ENCODE peak calls at places on chromosomes 13 and 19, in five cellular contexts. N is HTR-8/SVneo, S is fibroblast of lung, F is DND-41, A is NCI-H187. T is an unnamed sample.

GRCh38 chr13:30736921-30737320 is 1.6 kb downstream of the ALOX5AP start:
- DNase-seq in N (no peak), F (peak; percentile 20), S (no peak), A (no peak), T (no peak)

GRCh38 chr19:55336101-55336500 is 3.6 kb upstream of the KMT5C start:
- DNase-seq in S (peak; percentile 23), F (no peak), A (no peak), N (no peak), T (no peak)

GRCh38 chr19:11767633-11768133 is 883 bp downstream of the ZNF441 start:
- DNase-seq in N (peak; percentile 32), F (peak; percentile 34), S (peak; percentile 32), A (no peak), T (no peak)

GRCh38 chr19:35153701-35154534 is 617 bp upstream of the FXYD5 start:
- DNase-seq in A (no peak), F (peak; percentile 78), S (peak; percentile 33), N (no peak), T (no peak)

GRCh38 chr13:113783966-113784644 is 25.1 kb downstream of the TMEM255B start:
- DNase-seq in N (no peak), S (no peak), A (no peak), F (no peak), T (no peak)

GRCh38 chr13:111239754-111240670 is 80.4 kb upstream of the TEX29 start:
- DNase-seq in S (no peak), A (no peak), F (no peak), N (no peak), T (no peak)

GRCh38 chr13:113208424-113209335 is at the start of gene PCID2:
- DNase-seq in N (peak; percentile 65), A (peak; percentile 88), S (peak; percentile 88), F (peak; percentile 90), T (peak; percentile 59)

GRCh38 chr19:30662211-30662861 is 290.2 kb downstream of the ZNF536 start:
- DNase-seq in A (no peak), N (no peak), F (no peak), S (peak; percentile 57), T (no peak)

GRCh38 chr13:81488021-81488420 is 1147.1 kb upstream of the SPRY2 start:
- DNase-seq in F (no peak), A (no peak), N (no peak), S (no peak), T (no peak)

GRCh38 chr13:85997587-85997986 is 198.4 kb upstream of the SLITRK6 start:
- DNase-seq in F (no peak), N (no peak), A (no peak), S (no peak), T (no peak)

GRCh38 chr19:38367041-38367440 is 7.3 kb upstream of the PSMD8 start:
- DNase-seq in F (no peak), S (no peak), A (no peak), N (no peak), T (no peak)

GRCh38 chr13:112690242-112690943 is 555 bp downstream of the ATP11A start:
- DNase-seq in F (peak; percentile 48), N (peak; percentile 17), A (peak; percentile 45), S (peak; percentile 45), T (no peak)

GRCh38 chr13:32594339-32594738 is 8.1 kb downstream of the PDS5B start:
- DNase-seq in A (no peak), F (no peak), N (no peak), S (peak; percentile 39), T (no peak)

GRCh38 chr13:63012016-63012415 is 1596.4 kb upstream of the PCDH20 start:
- DNase-seq in F (no peak), S (no peak), A (no peak), N (no peak), T (no peak)

GRCh38 chr19:4319067-4319718 is 14.8 kb downstream of the FSD1 start:
- DNase-seq in S (no peak), A (no peak), F (no peak), N (no peak), T (no peak)

GRCh38 chr13:108225440-108225839 is 7.2 kb downstream of the ABHD13 start:
- DNase-seq in S (no peak), N (no peak), F (no peak), A (no peak), T (no peak)

GRCh38 chr19:47896019-47896418 is 9.9 kb upstream of the SULT2A1 start:
- DNase-seq in N (no peak), A (no peak), S (no peak), F (no peak), T (no peak)

T was measured in HS-27A.